ENCODE peak calls at places on chromosomes 12 and 14, in eight cellular contexts. One of them, this sample, is unnamed.
A peak's percentile ranks its signal among the peaks of the same experiment; 100 is the strongest.

GRCh38 chr14:68649461-68650189 is 143.2 kb downstream of the ZFP36L1 start:
- DNase-seq in cardiac fibroblast: no peak
- DNase-seq in activated CD8-positive, alpha-beta T cell treated with anti-CD3 and anti-CD28 coated beads for 36 hours: no peak
- DNase-seq in mesothelial cell of epicardium: no peak
- DNase-seq in HFFc6: no peak
- DNase-seq in neural crest cell: no peak
- DNase-seq in fibroblast of villous mesenchyme: no peak
- DNase-seq in right lobe of liver: no peak
- DNase-seq in this sample: no peak

GRCh38 chr14:105300542-105301102 is at the start of gene BRF1:
- DNase-seq in cardiac fibroblast: peak; percentile 95
- DNase-seq in activated CD8-positive, alpha-beta T cell treated with anti-CD3 and anti-CD28 coated beads for 36 hours: peak; percentile 97
- DNase-seq in mesothelial cell of epicardium: peak; percentile 94
- DNase-seq in HFFc6: peak; percentile 87
- DNase-seq in neural crest cell: peak; percentile 91
- DNase-seq in fibroblast of villous mesenchyme: peak; percentile 92
- DNase-seq in right lobe of liver: peak; percentile 98
- DNase-seq in this sample: peak; percentile 97

GRCh38 chr12:73460212-73460611 is 1077.4 kb upstream of the ATXN7L3B start:
- DNase-seq in cardiac fibroblast: no peak
- DNase-seq in activated CD8-positive, alpha-beta T cell treated with anti-CD3 and anti-CD28 coated beads for 36 hours: no peak
- DNase-seq in mesothelial cell of epicardium: no peak
- DNase-seq in HFFc6: no peak
- DNase-seq in neural crest cell: no peak
- DNase-seq in fibroblast of villous mesenchyme: no peak
- DNase-seq in right lobe of liver: no peak
- DNase-seq in this sample: no peak

GRCh38 chr12:125259525-125259924 is 194.3 kb downstream of the AACS start:
- DNase-seq in cardiac fibroblast: no peak
- DNase-seq in activated CD8-positive, alpha-beta T cell treated with anti-CD3 and anti-CD28 coated beads for 36 hours: no peak
- DNase-seq in mesothelial cell of epicardium: no peak
- DNase-seq in HFFc6: no peak
- DNase-seq in neural crest cell: no peak
- DNase-seq in fibroblast of villous mesenchyme: peak; percentile 10
- DNase-seq in right lobe of liver: no peak
- DNase-seq in this sample: no peak

GRCh38 chr12:57416039-57416996 is 14.5 kb downstream of the R3HDM2 start:
- DNase-seq in cardiac fibroblast: no peak
- DNase-seq in activated CD8-positive, alpha-beta T cell treated with anti-CD3 and anti-CD28 coated beads for 36 hours: no peak
- DNase-seq in mesothelial cell of epicardium: no peak
- DNase-seq in HFFc6: peak; percentile 13
- DNase-seq in neural crest cell: no peak
- DNase-seq in fibroblast of villous mesenchyme: peak; percentile 14
- DNase-seq in right lobe of liver: no peak
- DNase-seq in this sample: no peak

GRCh38 chr14:103716091-103716801 is 636 bp downstream of the ZFYVE21 start:
- DNase-seq in cardiac fibroblast: peak; percentile 21
- DNase-seq in activated CD8-positive, alpha-beta T cell treated with anti-CD3 and anti-CD28 coated beads for 36 hours: peak; percentile 24
- DNase-seq in mesothelial cell of epicardium: no peak
- DNase-seq in HFFc6: no peak
- DNase-seq in neural crest cell: no peak
- DNase-seq in fibroblast of villous mesenchyme: no peak
- DNase-seq in right lobe of liver: no peak
- DNase-seq in this sample: peak; percentile 63

GRCh38 chr12:107519906-107520859 is 165.4 kb upstream of the PWP1 start:
- DNase-seq in cardiac fibroblast: no peak
- DNase-seq in activated CD8-positive, alpha-beta T cell treated with anti-CD3 and anti-CD28 coated beads for 36 hours: no peak
- DNase-seq in mesothelial cell of epicardium: no peak
- DNase-seq in HFFc6: no peak
- DNase-seq in neural crest cell: no peak
- DNase-seq in fibroblast of villous mesenchyme: no peak
- DNase-seq in right lobe of liver: peak; percentile 71
- DNase-seq in this sample: no peak

GRCh38 chr12:66092559-66093269 is 37.8 kb downstream of the LLPH start:
- DNase-seq in cardiac fibroblast: no peak
- DNase-seq in activated CD8-positive, alpha-beta T cell treated with anti-CD3 and anti-CD28 coated beads for 36 hours: peak; percentile 15
- DNase-seq in mesothelial cell of epicardium: no peak
- DNase-seq in HFFc6: no peak
- DNase-seq in neural crest cell: no peak
- DNase-seq in fibroblast of villous mesenchyme: peak; percentile 29
- DNase-seq in right lobe of liver: no peak
- DNase-seq in this sample: no peak

GRCh38 chr12:101877816-101878811 is 734 bp downstream of the DRAM1 start:
- DNase-seq in cardiac fibroblast: peak; percentile 32
- DNase-seq in activated CD8-positive, alpha-beta T cell treated with anti-CD3 and anti-CD28 coated beads for 36 hours: no peak
- DNase-seq in mesothelial cell of epicardium: no peak
- DNase-seq in HFFc6: no peak
- DNase-seq in neural crest cell: peak; percentile 1
- DNase-seq in fibroblast of villous mesenchyme: peak; percentile 53
- DNase-seq in right lobe of liver: peak; percentile 70
- DNase-seq in this sample: no peak

GRCh38 chr12:29611906-29612305 is 114.4 kb upstream of the OVCH1 start:
- DNase-seq in cardiac fibroblast: peak; percentile 92
- DNase-seq in activated CD8-positive, alpha-beta T cell treated with anti-CD3 and anti-CD28 coated beads for 36 hours: no peak
- DNase-seq in mesothelial cell of epicardium: no peak
- DNase-seq in HFFc6: no peak
- DNase-seq in neural crest cell: no peak
- DNase-seq in fibroblast of villous mesenchyme: peak; percentile 73
- DNase-seq in right lobe of liver: no peak
- DNase-seq in this sample: no peak

GRCh38 chr12:53182836-53183235 is 2.1 kb upstream of the CSAD start:
- DNase-seq in cardiac fibroblast: no peak
- DNase-seq in activated CD8-positive, alpha-beta T cell treated with anti-CD3 and anti-CD28 coated beads for 36 hours: no peak
- DNase-seq in mesothelial cell of epicardium: no peak
- DNase-seq in HFFc6: no peak
- DNase-seq in neural crest cell: no peak
- DNase-seq in fibroblast of villous mesenchyme: no peak
- DNase-seq in right lobe of liver: no peak
- DNase-seq in this sample: no peak

GRCh38 chr14:105212541-105213305 is 31.6 kb upstream of the NUDT14 start:
- DNase-seq in cardiac fibroblast: no peak
- DNase-seq in activated CD8-positive, alpha-beta T cell treated with anti-CD3 and anti-CD28 coated beads for 36 hours: no peak
- DNase-seq in mesothelial cell of epicardium: no peak
- DNase-seq in HFFc6: no peak
- DNase-seq in neural crest cell: no peak
- DNase-seq in fibroblast of villous mesenchyme: no peak
- DNase-seq in right lobe of liver: no peak
- DNase-seq in this sample: no peak

GRCh38 chr12:120847392-120848157 is 56.6 kb downstream of the SPPL3 start:
- DNase-seq in cardiac fibroblast: no peak
- DNase-seq in activated CD8-positive, alpha-beta T cell treated with anti-CD3 and anti-CD28 coated beads for 36 hours: no peak
- DNase-seq in mesothelial cell of epicardium: no peak
- DNase-seq in HFFc6: no peak
- DNase-seq in neural crest cell: no peak
- DNase-seq in fibroblast of villous mesenchyme: no peak
- DNase-seq in right lobe of liver: no peak
- DNase-seq in this sample: peak; percentile 44

GRCh38 chr12:34033628-34034296 is 11.5 kb downstream of the ALG10 start:
- DNase-seq in cardiac fibroblast: peak; percentile 43
- DNase-seq in activated CD8-positive, alpha-beta T cell treated with anti-CD3 and anti-CD28 coated beads for 36 hours: no peak
- DNase-seq in mesothelial cell of epicardium: no peak
- DNase-seq in HFFc6: peak; percentile 36
- DNase-seq in neural crest cell: no peak
- DNase-seq in fibroblast of villous mesenchyme: peak; percentile 40
- DNase-seq in right lobe of liver: no peak
- DNase-seq in this sample: peak; percentile 5

GRCh38 chr12:52495385-52495784 is 2.3 kb upstream of the KRT6A start:
- DNase-seq in cardiac fibroblast: peak; percentile 49
- DNase-seq in activated CD8-positive, alpha-beta T cell treated with anti-CD3 and anti-CD28 coated beads for 36 hours: no peak
- DNase-seq in mesothelial cell of epicardium: no peak
- DNase-seq in HFFc6: no peak
- DNase-seq in neural crest cell: no peak
- DNase-seq in fibroblast of villous mesenchyme: peak; percentile 6
- DNase-seq in right lobe of liver: no peak
- DNase-seq in this sample: no peak

GRCh38 chr12:100799770-100800169 is 5.2 kb downstream of the ANO4 start:
- DNase-seq in cardiac fibroblast: no peak
- DNase-seq in activated CD8-positive, alpha-beta T cell treated with anti-CD3 and anti-CD28 coated beads for 36 hours: no peak
- DNase-seq in mesothelial cell of epicardium: no peak
- DNase-seq in HFFc6: no peak
- DNase-seq in neural crest cell: no peak
- DNase-seq in fibroblast of villous mesenchyme: peak; percentile 48
- DNase-seq in right lobe of liver: no peak
- DNase-seq in this sample: no peak

GRCh38 chr14:74140374-74140850 is 55.7 kb downstream of the LIN52 start:
- DNase-seq in cardiac fibroblast: peak; percentile 38
- DNase-seq in activated CD8-positive, alpha-beta T cell treated with anti-CD3 and anti-CD28 coated beads for 36 hours: no peak
- DNase-seq in mesothelial cell of epicardium: no peak
- DNase-seq in HFFc6: no peak
- DNase-seq in neural crest cell: no peak
- DNase-seq in fibroblast of villous mesenchyme: peak; percentile 72
- DNase-seq in right lobe of liver: peak; percentile 93
- DNase-seq in this sample: no peak

GRCh38 chr14:20803221-20803620 is 577 bp upstream of the RNASE1 start:
- DNase-seq in cardiac fibroblast: no peak
- DNase-seq in activated CD8-positive, alpha-beta T cell treated with anti-CD3 and anti-CD28 coated beads for 36 hours: no peak
- DNase-seq in mesothelial cell of epicardium: no peak
- DNase-seq in HFFc6: no peak
- DNase-seq in neural crest cell: no peak
- DNase-seq in fibroblast of villous mesenchyme: no peak
- DNase-seq in right lobe of liver: no peak
- DNase-seq in this sample: no peak

GRCh38 chr14:26775765-26776577 is 178.1 kb upstream of the NOVA1 start:
- DNase-seq in cardiac fibroblast: peak; percentile 77
- DNase-seq in activated CD8-positive, alpha-beta T cell treated with anti-CD3 and anti-CD28 coated beads for 36 hours: no peak
- DNase-seq in mesothelial cell of epicardium: no peak
- DNase-seq in HFFc6: no peak
- DNase-seq in neural crest cell: no peak
- DNase-seq in fibroblast of villous mesenchyme: peak; percentile 64
- DNase-seq in right lobe of liver: no peak
- DNase-seq in this sample: no peak

GRCh38 chr14:31263485-31264133 is 56.0 kb upstream of the HECTD1 start:
- DNase-seq in cardiac fibroblast: peak; percentile 99
- DNase-seq in activated CD8-positive, alpha-beta T cell treated with anti-CD3 and anti-CD28 coated beads for 36 hours: no peak
- DNase-seq in mesothelial cell of epicardium: no peak
- DNase-seq in HFFc6: peak; percentile 100
- DNase-seq in neural crest cell: no peak
- DNase-seq in fibroblast of villous mesenchyme: peak; percentile 95
- DNase-seq in right lobe of liver: no peak
- DNase-seq in this sample: no peak

GRCh38 chr12:101407438-101408345 is at the start of gene ARL1:
- DNase-seq in cardiac fibroblast: peak; percentile 93
- DNase-seq in activated CD8-positive, alpha-beta T cell treated with anti-CD3 and anti-CD28 coated beads for 36 hours: peak; percentile 88
- DNase-seq in mesothelial cell of epicardium: peak; percentile 75
- DNase-seq in HFFc6: peak; percentile 84
- DNase-seq in neural crest cell: peak; percentile 82
- DNase-seq in fibroblast of villous mesenchyme: peak; percentile 91
- DNase-seq in right lobe of liver: peak; percentile 89
- DNase-seq in this sample: peak; percentile 88

GRCh38 chr12:93563807-93564538 is 8.5 kb upstream of the SOCS2 start:
- DNase-seq in cardiac fibroblast: peak; percentile 42
- DNase-seq in activated CD8-positive, alpha-beta T cell treated with anti-CD3 and anti-CD28 coated beads for 36 hours: peak; percentile 14
- DNase-seq in mesothelial cell of epicardium: no peak
- DNase-seq in HFFc6: peak; percentile 21
- DNase-seq in neural crest cell: no peak
- DNase-seq in fibroblast of villous mesenchyme: peak; percentile 48
- DNase-seq in right lobe of liver: peak; percentile 90
- DNase-seq in this sample: peak; percentile 42
- TF ChIP-seq CTCF in cardiac fibroblast: peak; percentile 37
- TF ChIP-seq CTCF in activated CD8-positive, alpha-beta T cell treated with anti-CD3 and anti-CD28 coated beads for 36 hours: no peak
- TF ChIP-seq CTCF in mesothelial cell of epicardium: no peak
- TF ChIP-seq CTCF in HFFc6: peak; percentile 52
- TF ChIP-seq CTCF in neural crest cell: peak; percentile 26
- TF ChIP-seq CTCF in fibroblast of villous mesenchyme: peak; percentile 45
- TF ChIP-seq CTCF in right lobe of liver: peak; percentile 7
- TF ChIP-seq CTCF in this sample: peak; percentile 15

DNA sequence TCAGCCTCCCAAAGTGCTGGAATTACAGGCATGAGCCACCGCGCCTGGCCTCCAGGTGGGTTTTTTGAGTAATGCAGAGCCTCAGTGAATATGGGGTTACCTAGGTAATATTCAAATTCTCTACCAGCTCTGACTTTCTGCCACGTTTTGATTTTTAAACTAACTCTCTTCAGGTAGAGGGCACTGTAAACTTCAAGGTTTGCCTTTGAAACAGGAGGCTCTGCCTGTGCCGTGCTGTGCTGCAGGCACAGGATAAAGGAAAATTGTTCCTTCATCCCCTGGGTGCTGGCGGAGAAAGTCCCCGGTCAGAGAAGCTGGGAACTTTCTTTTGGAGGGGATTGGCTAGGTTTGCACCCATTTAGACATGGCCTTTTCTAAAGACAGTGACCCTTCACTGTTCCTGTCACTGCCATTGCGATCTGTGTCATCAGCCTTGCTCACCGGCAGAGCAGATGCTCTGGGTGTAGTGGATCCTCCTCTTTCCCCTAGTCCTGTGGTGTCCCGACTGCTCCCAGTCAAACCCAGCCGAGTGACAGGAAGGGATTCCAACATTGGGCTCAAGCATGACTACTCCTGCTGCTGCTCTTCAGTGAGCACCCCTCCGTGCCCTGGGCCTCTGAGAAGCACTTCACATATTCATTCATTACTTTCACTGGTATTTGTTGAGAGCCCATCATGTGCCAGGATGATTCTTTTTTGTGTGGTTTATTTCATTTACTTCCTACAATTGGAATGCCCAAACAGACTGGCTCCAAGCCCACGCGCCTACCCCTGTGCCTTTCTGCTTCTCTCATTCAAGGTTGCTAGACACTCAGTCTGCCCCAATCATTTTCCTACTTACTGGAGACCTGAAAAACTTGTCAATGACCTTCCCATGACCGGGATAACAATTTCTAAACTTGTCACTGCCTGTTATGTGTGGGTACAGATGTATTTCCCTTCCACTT is 103.6 kb downstream of the TMEM30B start:
- DNase-seq in cardiac fibroblast: no peak
- DNase-seq in activated CD8-positive, alpha-beta T cell treated with anti-CD3 and anti-CD28 coated beads for 36 hours: no peak
- DNase-seq in mesothelial cell of epicardium: no peak
- DNase-seq in HFFc6: no peak
- DNase-seq in neural crest cell: no peak
- DNase-seq in fibroblast of villous mesenchyme: peak; percentile 33
- DNase-seq in right lobe of liver: no peak
- DNase-seq in this sample: no peak
- TF ChIP-seq CTCF in cardiac fibroblast: no peak
- TF ChIP-seq CTCF in activated CD8-positive, alpha-beta T cell treated with anti-CD3 and anti-CD28 coated beads for 36 hours: no peak
- TF ChIP-seq CTCF in mesothelial cell of epicardium: no peak
- TF ChIP-seq CTCF in HFFc6: no peak
- TF ChIP-seq CTCF in neural crest cell: no peak
- TF ChIP-seq CTCF in fibroblast of villous mesenchyme: no peak
- TF ChIP-seq CTCF in right lobe of liver: no peak
- TF ChIP-seq CTCF in this sample: no peak

DNA sequence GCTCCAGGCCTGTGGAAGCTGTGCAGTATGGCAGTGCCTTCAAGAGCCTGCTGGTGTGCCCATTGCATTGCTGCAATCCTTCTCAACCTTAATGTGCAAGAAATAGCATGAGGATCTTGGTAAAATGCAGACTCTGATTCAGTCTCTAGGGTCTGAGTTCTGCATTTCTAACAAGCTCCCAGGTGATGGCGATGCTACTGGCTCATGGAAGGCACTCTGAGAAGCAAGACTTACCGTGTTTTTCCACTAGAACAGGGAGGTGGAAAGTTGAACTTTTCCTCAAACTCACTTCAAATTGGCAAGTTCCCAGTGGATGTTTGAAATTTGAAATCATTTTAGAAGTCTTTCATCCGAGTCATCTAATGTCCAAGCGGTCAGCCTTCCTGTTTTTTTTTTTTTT is 55.5 kb downstream of the MYRFL start:
- DNase-seq in cardiac fibroblast: no peak
- DNase-seq in activated CD8-positive, alpha-beta T cell treated with anti-CD3 and anti-CD28 coated beads for 36 hours: no peak
- DNase-seq in mesothelial cell of epicardium: no peak
- DNase-seq in HFFc6: peak; percentile 29
- DNase-seq in neural crest cell: no peak
- DNase-seq in fibroblast of villous mesenchyme: no peak
- DNase-seq in right lobe of liver: no peak
- DNase-seq in this sample: no peak
- TF ChIP-seq CTCF in cardiac fibroblast: no peak
- TF ChIP-seq CTCF in activated CD8-positive, alpha-beta T cell treated with anti-CD3 and anti-CD28 coated beads for 36 hours: no peak
- TF ChIP-seq CTCF in mesothelial cell of epicardium: no peak
- TF ChIP-seq CTCF in HFFc6: peak; percentile 29
- TF ChIP-seq CTCF in neural crest cell: peak; percentile 13
- TF ChIP-seq CTCF in fibroblast of villous mesenchyme: no peak
- TF ChIP-seq CTCF in right lobe of liver: no peak
- TF ChIP-seq CTCF in this sample: no peak

GRCh38 chr14:54109521-54110120 is 153.0 kb upstream of the BMP4 start:
- DNase-seq in cardiac fibroblast: no peak
- DNase-seq in activated CD8-positive, alpha-beta T cell treated with anti-CD3 and anti-CD28 coated beads for 36 hours: no peak
- DNase-seq in mesothelial cell of epicardium: no peak
- DNase-seq in HFFc6: no peak
- DNase-seq in neural crest cell: no peak
- DNase-seq in fibroblast of villous mesenchyme: no peak
- DNase-seq in right lobe of liver: no peak
- DNase-seq in this sample: no peak
- TF ChIP-seq CTCF in cardiac fibroblast: no peak
- TF ChIP-seq CTCF in activated CD8-positive, alpha-beta T cell treated with anti-CD3 and anti-CD28 coated beads for 36 hours: no peak
- TF ChIP-seq CTCF in mesothelial cell of epicardium: no peak
- TF ChIP-seq CTCF in HFFc6: no peak
- TF ChIP-seq CTCF in neural crest cell: no peak
- TF ChIP-seq CTCF in fibroblast of villous mesenchyme: no peak
- TF ChIP-seq CTCF in right lobe of liver: no peak
- TF ChIP-seq CTCF in this sample: no peak